ENCODE peak calls at places on chromosomes 4 and X, in eight cellular contexts. H is mesenchymal stem cell, U is fibroblast of lung, S is H9, F is RWPE1, J is tibial artery, Q is A549, K is AG04450. Z is an unnamed sample.

GRCh38 chr4:48470570-48470969 is 12.6 kb upstream of the SLC10A4 start:
- DNase-seq in H (no peak), U (no peak), S (no peak), F (no peak), J (no peak), Q (no peak), K (no peak), Z (no peak)

GRCh38 chr4:71338846-71339593 is at the start of gene SLC4A4:
- DNase-seq in H (peak), U (peak), S (no peak), F (peak), J (no peak), Q (peak), K (peak), Z (no peak)

GRCh38 chr4:113059783-113060182 is 10.3 kb downstream of the ANK2 start:
- DNase-seq in H (no peak), U (no peak), S (no peak), F (no peak), J (no peak), Q (no peak), K (no peak), Z (no peak)

GRCh38 chrX:136586386-136586785 is 54.4 kb downstream of the VGLL1 start:
- DNase-seq in H (no peak), U (no peak), S (no peak), F (no peak), J (no peak), Q (no peak), K (no peak), Z (no peak)

GRCh38 chr4:82896755-82897154 is 3.8 kb upstream of the THAP9 start:
- DNase-seq in H (no peak), U (no peak), S (no peak), F (no peak), J (no peak), Q (no peak), K (no peak), Z (no peak)

GRCh38 chr4:81747242-81747930 is 275.7 kb upstream of the RASGEF1B start:
- DNase-seq in H (no peak), U (no peak), S (no peak), F (no peak), J (no peak), Q (no peak), K (no peak), Z (no peak)

GRCh38 chrX:112359906-112360305 is 277.3 kb upstream of the TRPC5 start:
- DNase-seq in H (peak), U (no peak), S (no peak), F (no peak), J (no peak), Q (no peak), K (no peak), Z (no peak)

GRCh38 chr4:88866862-88867550 is 169.4 kb upstream of the NAP1L5 start:
- DNase-seq in H (no peak), U (no peak), S (no peak), F (peak), J (no peak), Q (no peak), K (no peak), Z (no peak)

GRCh38 chrX:12223650-12224049 is 85.4 kb downstream of the FRMPD4 start:
- DNase-seq in H (peak), U (no peak), S (no peak), F (peak), J (no peak), Q (peak), K (no peak), Z (no peak)

GRCh38 chr4:79865253-79865652 is 207.8 kb downstream of the ANTXR2 start:
- DNase-seq in H (peak), U (peak), S (no peak), F (no peak), J (no peak), Q (no peak), K (no peak), Z (no peak)

GRCh38 chr4:109302366-109303140 is at the start of gene COL25A1:
- DNase-seq in H (peak), U (peak), S (peak), F (peak), J (peak), Q (peak), K (no peak), Z (peak)

GRCh38 chr4:140789752-140790151 is 33.6 kb upstream of the TBC1D9 start:
- DNase-seq in H (peak), U (peak), S (no peak), F (peak), J (no peak), Q (no peak), K (no peak), Z (no peak)

GRCh38 chrX:139125916-139126315 is 404.6 kb upstream of the F9 start:
- DNase-seq in H (no peak), U (no peak), S (no peak), F (no peak), J (no peak), Q (no peak), K (no peak), Z (no peak)

GRCh38 chrX:119887721-119888425 is 7.8 kb upstream of the AKAP14 start:
- DNase-seq in H (peak), U (peak), S (peak), F (peak), J (peak), Q (peak), K (no peak), Z (peak)

GRCh38 chr4:149531861-149532260 is 283.8 kb downstream of the IQCM start:
- DNase-seq in H (peak), U (peak), S (no peak), F (peak), J (no peak), Q (no peak), K (peak), Z (no peak)

GRCh38 chr4:99366491-99366890 is 13.9 kb upstream of the ADH1C start:
- DNase-seq in H (no peak), U (no peak), S (no peak), F (no peak), J (no peak), Q (no peak), K (no peak), Z (no peak)

GRCh38 chrX:149365061-149365460 is 140.0 kb downstream of the IDS start:
- DNase-seq in H (peak), U (no peak), S (no peak), F (no peak), J (no peak), Q (no peak), K (no peak), Z (no peak)

GRCh38 chr4:1215347-1216075 is 33.4 kb downstream of the CTBP1 start:
- DNase-seq in H (no peak), U (peak), S (no peak), F (no peak), J (no peak), Q (no peak), K (no peak), Z (no peak)

GRCh38 chr4:151600432-151600831 is 160.4 kb downstream of the GATB start:
- DNase-seq in H (no peak), U (no peak), S (no peak), F (no peak), J (no peak), Q (no peak), K (no peak), Z (no peak)

GRCh38 chr4:184536881-184537248 is 62.5 kb upstream of the IRF2 start:
- DNase-seq in H (no peak), U (peak), S (no peak), F (no peak), J (no peak), Q (no peak), K (no peak), Z (no peak)

GRCh38 chr4:54440394-54441223 is 211.5 kb downstream of the PDGFRA start:
- DNase-seq in H (peak), U (peak), S (no peak), F (peak), J (no peak), Q (peak), K (no peak), Z (no peak)

GRCh38 chr4:128521634-128522253 is 234.1 kb upstream of the PGRMC2 start:
- DNase-seq in H (peak), U (peak), S (no peak), F (no peak), J (no peak), Q (peak), K (no peak), Z (no peak)

GRCh38 chr4:58188313-58188712 is 1078.1 kb upstream of the IGFBP7 start:
- DNase-seq in H (no peak), U (no peak), S (no peak), F (no peak), J (no peak), Q (no peak), K (no peak), Z (no peak)

GRCh38 chr4:36081185-36081584 is 163.1 kb downstream of the ARAP2 start:
- DNase-seq in H (no peak), U (no peak), S (no peak), F (no peak), J (no peak), Q (no peak), K (no peak), Z (no peak)

GRCh38 chr4:37904824-37905223 is 13.9 kb downstream of the TBC1D1 start:
- DNase-seq in H (no peak), U (no peak), S (no peak), F (no peak), J (no peak), Q (no peak), K (no peak), Z (no peak)

GRCh38 chr4:45442466-45442865 is 681.4 kb downstream of the GABRG1 start:
- DNase-seq in H (peak), U (peak), S (no peak), F (peak), J (no peak), Q (peak), K (no peak), Z (no peak)

GRCh38 chrX:41350150-41350975 is 16.4 kb downstream of the DDX3X start:
- DNase-seq in H (peak), U (peak), S (no peak), F (no peak), J (no peak), Q (peak), K (no peak), Z (no peak)

GRCh38 chr4:56264861-56265260 is 122.4 kb downstream of the AASDH start:
- DNase-seq in H (no peak), U (no peak), S (no peak), F (no peak), J (no peak), Q (no peak), K (no peak), Z (no peak)

GRCh38 chrX:39385022-39385421 is 583.8 kb downstream of the MID1IP1 start:
- DNase-seq in H (no peak), U (no peak), S (no peak), F (no peak), J (no peak), Q (no peak), K (no peak), Z (no peak)

DNA sequence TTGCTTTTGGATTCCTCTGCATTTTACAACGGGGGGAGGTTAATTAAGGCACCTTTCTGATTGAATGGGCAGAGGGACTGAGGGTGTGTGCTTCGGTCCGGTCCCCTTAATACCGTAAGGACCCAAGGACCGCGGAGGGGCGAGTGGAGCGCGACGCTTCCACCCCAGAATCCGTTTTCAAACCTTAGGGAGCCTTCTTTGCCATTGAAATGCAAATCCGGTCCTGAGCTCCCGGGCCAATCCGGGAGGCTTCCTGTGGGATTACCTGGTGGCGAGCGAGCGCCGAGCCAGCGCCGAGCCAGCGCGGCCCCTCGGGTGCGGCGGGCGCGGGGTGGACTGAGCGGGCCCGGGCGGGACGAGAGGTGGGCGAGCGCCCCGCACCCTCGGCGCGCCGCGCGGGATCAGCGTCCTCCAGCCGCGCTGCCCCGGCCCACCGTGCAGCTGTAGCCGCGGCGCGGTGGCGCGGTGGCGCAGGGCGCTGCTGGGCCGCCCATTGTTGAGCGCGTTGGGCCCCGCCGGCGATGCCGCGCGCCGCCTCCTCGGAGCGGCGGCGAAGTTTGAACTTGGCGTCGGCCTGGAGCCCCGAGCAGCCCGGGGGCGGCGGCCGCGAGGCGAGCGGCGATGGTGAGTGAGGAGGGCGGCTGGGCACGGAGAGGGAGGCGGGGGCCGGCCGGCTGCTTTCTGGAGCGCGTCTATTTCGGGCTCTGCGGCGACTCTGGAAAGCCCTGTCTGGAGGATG is 208.7 kb downstream of the SOWAHB start:
- DNase-seq in H (peak), U (no peak), S (peak), F (peak), J (peak), Q (peak), K (no peak), Z (peak)
- H3K27ac ChIP-seq in H (peak), U (peak), S (no peak), F (peak), J (peak), Q (peak), K (peak), Z (peak)

GRCh38 chr4:47050986-47051725 is 19.8 kb downstream of the GABRB1 start:
- DNase-seq in H (no peak), U (no peak), S (no peak), F (no peak), J (no peak), Q (no peak), K (no peak), Z (no peak)

GRCh38 chr4:47049347-47049746 is 18.0 kb downstream of the GABRB1 start:
- DNase-seq in H (no peak), U (no peak), S (no peak), F (no peak), J (no peak), Q (no peak), K (no peak), Z (no peak)

GRCh38 chr4:47053485-47053884 is 22.1 kb downstream of the GABRB1 start:
- DNase-seq in H (no peak), U (no peak), S (no peak), F (no peak), J (no peak), Q (no peak), K (no peak), Z (no peak)

GRCh38 chr4:47054130-47054529 is 22.8 kb downstream of the GABRB1 start:
- DNase-seq in H (no peak), U (no peak), S (no peak), F (no peak), J (no peak), Q (no peak), K (no peak), Z (no peak)
- H3K27ac ChIP-seq in H (no peak), U (no peak), S (no peak), F (no peak), J (no peak), Q (no peak), K (no peak), Z (no peak)

DNA sequence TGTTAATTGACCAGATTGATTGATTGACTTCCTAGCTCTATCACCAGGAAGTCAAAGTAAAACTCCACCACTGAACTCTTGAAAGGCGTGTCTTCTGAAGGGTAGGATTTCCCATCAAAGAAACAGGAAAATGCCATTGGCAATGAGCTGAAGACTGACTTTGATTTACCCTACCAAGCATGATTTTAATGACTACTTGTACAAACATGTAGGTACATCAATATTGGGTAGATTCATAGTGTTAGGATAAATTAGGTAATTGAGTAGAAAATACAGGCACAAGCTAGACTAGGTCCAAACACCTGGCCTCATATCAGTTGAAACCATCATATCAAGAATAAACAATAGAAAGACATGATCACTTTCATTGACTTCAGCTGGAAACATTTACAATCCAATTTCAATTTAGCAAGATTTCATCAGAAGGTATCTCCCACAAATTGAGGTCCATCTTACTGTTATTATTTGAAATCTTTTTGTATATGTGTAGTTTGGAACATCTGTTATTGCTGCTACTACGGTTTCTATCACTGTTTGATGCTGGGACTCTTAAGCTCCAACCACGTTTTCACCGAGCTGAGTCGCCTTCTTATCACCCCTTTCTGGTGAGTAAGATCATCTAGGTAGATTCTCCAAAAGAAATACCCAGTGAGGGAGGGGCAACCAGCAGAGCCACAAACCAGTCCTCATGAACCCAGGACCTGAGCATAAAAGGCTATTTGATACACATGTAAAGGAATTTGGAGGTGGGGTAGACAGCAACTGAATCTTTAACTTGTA is 53.4 kb upstream of the ATXN3L start:
- DNase-seq in H (peak), U (no peak), S (no peak), F (no peak), J (no peak), Q (no peak), K (no peak), Z (no peak)
- H3K27ac ChIP-seq in H (no peak), U (peak), S (no peak), F (no peak), J (peak), Q (peak), K (peak), Z (no peak)

GRCh38 chr4:87014284-87014782 is 79.5 kb downstream of the AFF1 start:
- DNase-seq in H (no peak), U (peak), S (no peak), F (no peak), J (no peak), Q (no peak), K (no peak), Z (no peak)

GRCh38 chr4:87019243-87019817 is 84.5 kb downstream of the AFF1 start:
- DNase-seq in H (no peak), U (no peak), S (no peak), F (no peak), J (no peak), Q (no peak), K (no peak), Z (no peak)

GRCh38 chr4:87017580-87018061 is 82.8 kb downstream of the AFF1 start:
- DNase-seq in H (peak), U (peak), S (no peak), F (no peak), J (no peak), Q (peak), K (no peak), Z (no peak)

GRCh38 chr4:87019898-87020297 is 85.1 kb downstream of the AFF1 start:
- DNase-seq in H (no peak), U (no peak), S (no peak), F (no peak), J (no peak), Q (no peak), K (no peak), Z (no peak)

GRCh38 chr4:87018751-87019150 is 83.9 kb downstream of the AFF1 start:
- DNase-seq in H (no peak), U (no peak), S (no peak), F (no peak), J (no peak), Q (no peak), K (no peak), Z (no peak)
- H3K27ac ChIP-seq in H (no peak), U (no peak), S (no peak), F (no peak), J (peak), Q (peak), K (no peak), Z (no peak)

DNA sequence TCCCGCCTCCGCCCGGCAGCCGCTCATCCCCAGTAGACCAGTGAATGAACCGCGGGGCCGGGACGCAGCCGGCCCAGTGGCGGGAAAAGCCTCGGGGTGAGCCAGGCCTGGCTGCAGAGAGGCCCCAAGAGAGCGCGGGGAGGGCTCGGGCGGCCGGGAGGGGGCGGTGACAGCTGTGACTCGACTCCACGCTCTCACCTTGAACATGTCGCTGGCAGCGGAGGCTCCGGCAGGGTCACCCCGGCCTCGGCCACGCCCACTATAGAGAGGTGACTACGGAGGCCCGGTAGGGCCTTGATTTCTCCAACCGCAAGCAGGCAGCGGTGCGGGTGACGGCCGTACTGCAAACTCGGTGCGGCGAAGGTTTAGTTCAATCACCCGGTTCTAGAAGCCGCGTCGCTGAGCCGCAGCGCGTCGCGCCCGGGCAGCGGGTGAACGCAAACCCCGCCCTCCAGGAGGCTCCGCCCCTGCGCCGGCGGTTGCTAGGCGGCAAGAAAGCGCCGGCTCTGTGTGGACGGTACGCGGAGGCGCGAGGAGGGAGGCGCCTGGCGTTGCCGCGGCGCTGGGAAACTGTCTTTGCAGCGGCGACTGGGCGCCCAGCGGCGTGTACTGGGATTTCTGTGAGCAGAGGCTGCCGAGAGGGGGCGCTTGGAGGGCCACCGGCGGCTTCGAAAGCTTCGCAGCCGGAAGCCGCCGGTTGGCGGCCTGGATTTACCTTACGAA is at the start of the genes APOO and CXorf58:
- DNase-seq in H (peak), U (peak), S (peak), F (peak), J (peak), Q (peak), K (peak), Z (peak)
- H3K27ac ChIP-seq in H (peak), U (peak), S (peak), F (peak), J (peak), Q (peak), K (peak), Z (peak)

GRCh38 chrX:151694661-151695582 is at the start of gene PRRG3:
- DNase-seq in H (no peak), U (no peak), S (peak), F (no peak), J (no peak), Q (no peak), K (no peak), Z (no peak)
- H3K27ac ChIP-seq in H (no peak), U (no peak), S (no peak), F (no peak), J (no peak), Q (no peak), K (no peak), Z (no peak)

GRCh38 chr4:26779224-26779623 is 81.4 kb upstream of the STIM2 start:
- DNase-seq in H (no peak), U (no peak), S (no peak), F (peak), J (no peak), Q (no peak), K (no peak), Z (no peak)
- H3K27ac ChIP-seq in H (no peak), U (no peak), S (no peak), F (peak), J (no peak), Q (no peak), K (no peak), Z (no peak)